ENCODE peak calls at places on chromosome 3, in six cellular contexts. P, U, J, I, Y and F are unnamed samples.
A peak's percentile ranks its signal among the peaks of the same experiment; 100 is the strongest.

GRCh38 chr3:167941234-167941995 is 154.3 kb downstream of the GOLIM4 start:
- DNase-seq in P (no peak), U (peak; percentile 88), J (no peak), I (no peak), Y (no peak), F (no peak)

GRCh38 chr3:148816971-148817519 is 10.6 kb upstream of the CPB1 start:
- DNase-seq in P (no peak), U (no peak), J (no peak), I (no peak), Y (no peak), F (no peak)

GRCh38 chr3:197394464-197395321 is 96.3 kb upstream of the DLG1 start:
- DNase-seq in P (peak; percentile 96), U (peak; percentile 70), J (no peak), I (peak; percentile 19), Y (no peak), F (peak; percentile 92)

GRCh38 chr3:158167737-158168469 is 58.0 kb downstream of the RSRC1 start:
- DNase-seq in P (no peak), U (peak; percentile 78), J (no peak), I (no peak), Y (peak; percentile 28), F (no peak)

GRCh38 chr3:84893211-84893610 is 65.6 kb upstream of the CADM2 start:
- DNase-seq in P (no peak), U (no peak), J (no peak), I (no peak), Y (no peak), F (peak; percentile 36)

GRCh38 chr3:179181993-179182551 is 33.9 kb downstream of the PIK3CA start:
- DNase-seq in P (no peak), U (no peak), J (no peak), I (no peak), Y (no peak), F (no peak)

GRCh38 chr3:103517013-103517412 is 1082.2 kb downstream of the ZPLD1 start:
- DNase-seq in P (no peak), U (no peak), J (no peak), I (no peak), Y (no peak), F (no peak)

GRCh38 chr3:112605285-112605684 is 35.7 kb downstream of the CCDC80 start:
- DNase-seq in P (no peak), U (no peak), J (no peak), I (peak; percentile 16), Y (no peak), F (no peak)

GRCh38 chr3:101381809-101382208 is 61.4 kb upstream of the IMPG2 start:
- DNase-seq in P (no peak), U (peak; percentile 37), J (no peak), I (peak; percentile 25), Y (peak; percentile 23), F (peak; percentile 70)

GRCh38 chr3:42189071-42189470 is 76.9 kb downstream of the CCK start:
- DNase-seq in P (no peak), U (no peak), J (no peak), I (no peak), Y (no peak), F (no peak)

GRCh38 chr3:175186511-175186910 is 327.4 kb downstream of the NAALADL2 start:
- DNase-seq in P (no peak), U (no peak), J (no peak), I (no peak), Y (no peak), F (no peak)

GRCh38 chr3:101913173-101913572 is 63.9 kb downstream of the NFKBIZ start:
- DNase-seq in P (no peak), U (no peak), J (no peak), I (no peak), Y (no peak), F (no peak)

GRCh38 chr3:78337801-78338211 is 1297.9 kb downstream of the ROBO2 start:
- DNase-seq in P (no peak), U (no peak), J (no peak), I (no peak), Y (no peak), F (no peak)

GRCh38 chr3:119330858-119331257 is 36.7 kb downstream of the ARHGAP31 start:
- DNase-seq in P (no peak), U (no peak), J (no peak), I (peak; percentile 46), Y (no peak), F (no peak)

GRCh38 chr3:189149203-189149602 is 22.6 kb upstream of the TPRG1 start:
- DNase-seq in P (no peak), U (no peak), J (no peak), I (no peak), Y (no peak), F (no peak)

GRCh38 chr3:58090351-58090750 is 82.1 kb downstream of the FLNB start:
- DNase-seq in P (no peak), U (no peak), J (no peak), I (no peak), Y (no peak), F (no peak)

GRCh38 chr3:14453368-14453710 is 50.9 kb downstream of the SLC6A6 start:
- DNase-seq in P (no peak), U (no peak), J (no peak), I (no peak), Y (no peak), F (no peak)

GRCh38 chr3:108818404-108818803 is 4.2 kb upstream of the TRAT1 start:
- DNase-seq in P (no peak), U (peak; percentile 33), J (no peak), I (peak; percentile 6), Y (peak; percentile 3), F (peak; percentile 2)

GRCh38 chr3:147589016-147589415 is 179.9 kb downstream of the ZIC1 start:
- DNase-seq in P (no peak), U (no peak), J (no peak), I (no peak), Y (no peak), F (no peak)

GRCh38 chr3:189513281-189514151 is 117.7 kb upstream of the TP63 start:
- DNase-seq in P (no peak), U (no peak), J (no peak), I (no peak), Y (no peak), F (no peak)

GRCh38 chr3:129614435-129614834 is 8.0 kb upstream of the PLXND1 start:
- DNase-seq in P (no peak), U (no peak), J (no peak), I (no peak), Y (no peak), F (no peak)

GRCh38 chr3:39733804-39734203 is 75.6 kb upstream of the MYRIP start:
- DNase-seq in P (no peak), U (no peak), J (no peak), I (no peak), Y (no peak), F (no peak)
- TF ChIP-seq JUND in P (no peak), U (no peak), J (no peak), I (no peak), Y (no peak), F (no peak)

DNA sequence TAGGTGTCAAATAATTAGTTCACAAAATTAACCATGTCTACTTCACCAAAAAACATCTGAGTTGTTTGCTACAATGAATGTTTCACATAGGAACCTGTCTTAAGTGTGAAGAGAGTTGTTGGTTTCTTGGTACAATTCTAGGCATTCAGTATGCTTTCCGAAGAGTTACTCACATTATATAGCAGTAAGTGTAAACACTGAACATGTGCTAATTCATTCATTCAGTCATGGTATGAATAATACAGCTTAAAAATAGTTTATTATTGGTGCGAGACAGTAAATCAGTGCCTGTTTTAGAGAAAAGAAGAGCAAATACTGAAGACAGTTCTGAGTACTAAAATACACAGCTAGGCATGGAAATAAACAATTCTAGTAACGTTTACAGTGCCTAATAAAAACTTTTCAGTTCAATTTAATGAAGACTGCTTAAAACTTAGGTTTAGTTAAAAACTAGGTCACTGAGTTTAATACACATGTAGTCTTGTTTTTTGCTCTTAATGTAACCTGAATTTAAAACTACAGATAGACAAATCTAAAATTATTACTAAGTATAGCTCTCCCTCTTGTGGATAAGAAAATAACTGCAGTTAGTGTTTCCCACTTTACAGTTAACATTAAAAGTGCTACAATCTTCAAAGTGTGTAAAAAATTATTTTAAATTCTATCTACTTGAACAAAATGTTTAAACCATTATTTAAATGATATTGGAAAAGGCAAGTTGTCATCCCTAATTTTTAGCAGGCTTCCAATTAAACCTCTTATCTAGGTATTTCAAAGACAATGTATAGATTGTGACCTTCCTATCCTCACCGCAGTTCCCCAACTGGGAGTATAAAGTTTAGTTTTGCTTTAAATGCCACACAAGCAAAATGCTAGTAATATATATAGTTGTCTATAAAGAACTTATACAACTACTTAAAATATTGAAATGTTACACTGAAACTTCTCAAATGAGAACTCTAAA is 20.1 kb upstream of the ZCWPW2 start:
- DNase-seq in P (no peak), U (peak; percentile 34), J (no peak), I (no peak), Y (no peak), F (peak; percentile 38)
- TF ChIP-seq JUND in P (no peak), U (no peak), J (no peak), I (no peak), Y (no peak), F (no peak)

DNA sequence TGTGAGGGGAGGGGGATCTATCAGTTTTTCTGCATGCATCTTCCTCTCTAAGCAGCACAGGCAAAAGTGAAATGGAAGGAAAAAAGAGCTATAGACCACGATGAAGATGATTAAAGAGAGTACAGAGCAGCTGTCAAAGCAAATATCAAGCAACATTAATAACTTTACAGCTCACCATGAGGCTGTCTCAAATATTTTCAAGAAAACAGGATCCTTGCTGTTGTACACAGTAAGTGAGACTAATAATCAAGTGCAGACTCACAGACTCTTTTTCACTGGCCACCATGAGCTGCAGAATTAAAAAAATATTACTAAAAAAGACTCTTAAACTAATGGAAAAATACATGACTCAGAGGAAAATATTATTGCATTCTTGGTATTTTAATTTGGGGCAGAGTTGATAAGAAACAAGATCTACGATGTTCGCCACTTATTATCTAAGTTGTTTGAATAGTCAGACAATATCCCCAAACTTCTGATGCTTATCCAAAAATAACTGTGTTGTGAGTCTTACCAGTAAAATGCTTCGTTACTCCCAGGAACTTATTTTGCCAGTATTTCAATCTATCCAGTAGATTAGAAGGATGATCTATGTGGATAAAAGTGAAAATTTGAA is 817.5 kb upstream of the ALCAM start:
- DNase-seq in P (no peak), U (no peak), J (no peak), I (no peak), Y (no peak), F (no peak)
- TF ChIP-seq JUND in P (no peak), U (no peak), J (no peak), I (peak; percentile 37), Y (no peak), F (no peak)

DNA sequence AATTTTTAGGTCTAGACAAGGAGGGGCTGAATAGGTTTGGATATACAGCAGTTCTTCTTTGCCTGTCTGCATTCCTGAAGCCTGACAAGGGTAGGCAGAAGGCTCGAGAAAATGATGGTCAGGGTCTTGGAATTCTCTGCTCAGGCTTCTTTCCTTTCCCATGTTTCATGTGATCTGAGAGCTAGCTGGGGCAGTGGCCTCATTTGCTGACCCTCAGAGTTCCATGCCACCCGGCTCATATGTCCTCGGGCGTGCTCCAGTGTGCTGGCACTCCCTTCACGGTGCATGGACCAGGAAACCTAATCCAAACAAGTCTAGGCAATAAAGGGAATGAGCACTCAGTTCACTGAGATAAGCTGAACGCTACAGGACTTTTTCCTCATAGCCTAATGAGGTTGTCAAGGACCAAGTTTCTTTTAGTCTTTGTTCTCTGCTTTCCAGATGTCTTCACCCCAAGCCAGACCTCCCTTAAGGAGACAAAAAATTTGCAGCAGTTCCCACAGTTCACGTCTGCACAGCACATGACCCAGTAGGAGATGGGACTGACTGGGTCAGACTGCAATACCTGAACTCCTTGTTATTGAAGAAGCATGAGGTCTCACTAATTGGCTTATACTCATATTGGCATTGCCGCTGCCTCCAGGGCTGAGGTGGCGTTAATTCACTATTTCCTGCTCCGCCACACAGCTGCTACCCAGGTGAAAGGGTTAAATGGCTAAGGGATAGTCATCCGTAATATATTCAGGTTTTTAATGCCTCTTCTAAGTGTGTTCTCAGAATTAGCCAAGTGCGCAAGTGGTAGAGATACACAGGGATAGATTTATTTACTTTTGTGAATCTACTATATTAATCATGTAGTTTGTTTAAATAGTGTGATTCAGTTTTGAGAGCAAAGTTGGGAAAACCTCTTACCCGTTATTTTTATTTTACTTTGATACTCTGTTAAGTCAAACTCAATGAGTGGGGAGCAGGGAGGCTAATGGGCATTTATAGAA is 15.3 kb upstream of the RTP4 start:
- DNase-seq in P (no peak), U (no peak), J (no peak), I (no peak), Y (no peak), F (peak; percentile 10)
- TF ChIP-seq JUND in P (no peak), U (no peak), J (no peak), I (no peak), Y (no peak), F (no peak)